ENCODE peak calls at places on chromosome 11, in five cellular contexts. U, X, F, A and W are unnamed samples.

GRCh38 chr11:100759856-100760255 is 72.8 kb downstream of the ARHGAP42 start:
- DNase-seq in U (no peak), X (no peak), F (no peak), A (no peak), W (no peak)

GRCh38 chr11:101860694-101861371 is 54.0 kb upstream of the CEP126 start:
- DNase-seq in U (peak), X (peak), F (peak), A (peak), W (peak)

GRCh38 chr11:9092846-9093778 is 1.7 kb upstream of the SCUBE2 start:
- DNase-seq in U (no peak), X (no peak), F (peak), A (no peak), W (no peak)

GRCh38 chr11:119126675-119127268 is 5.4 kb downstream of the HINFP start:
- DNase-seq in U (no peak), X (no peak), F (no peak), A (no peak), W (no peak)

GRCh38 chr11:47179655-47179991 is 2.9 kb upstream of the ARFGAP2 start:
- DNase-seq in U (peak), X (no peak), F (peak), A (peak), W (peak)

GRCh38 chr11:13210424-13210823 is 67.2 kb upstream of the BMAL1 start:
- DNase-seq in U (peak), X (peak), F (peak), A (peak), W (peak)

GRCh38 chr11:8362899-8363298 is 99.2 kb upstream of the LMO1 start:
- DNase-seq in U (no peak), X (no peak), F (no peak), A (no peak), W (no peak)

GRCh38 chr11:10450451-10451398 is 4.3 kb upstream of the AMPD3 start:
- DNase-seq in U (peak), X (peak), F (peak), A (no peak), W (no peak)

GRCh38 chr11:19537803-19538453 is 174.7 kb upstream of the NAV2 start:
- DNase-seq in U (no peak), X (no peak), F (no peak), A (no peak), W (no peak)

GRCh38 chr11:66743271-66743968 is 14.4 kb upstream of the SPTBN2 start:
- DNase-seq in U (peak), X (no peak), F (no peak), A (no peak), W (no peak)

GRCh38 chr11:3203221-3204043 is 15.2 kb downstream of the MRGPRG start:
- DNase-seq in U (peak), X (peak), F (peak), A (no peak), W (no peak)
- TF ChIP-seq EZH2 in U (no peak), X (peak), F (no peak), A (no peak), W (no peak)

GRCh38 chr11:117457031-117457785 is 129.6 kb downstream of the CEP164 start:
- DNase-seq in U (no peak), X (no peak), F (no peak), A (no peak), W (no peak)
- H3K4me3 ChIP-seq in U (no peak), X (no peak), F (no peak), A (no peak), W (no peak)

GRCh38 chr11:111373590-111373989 is 5.5 kb downstream of the POU2AF1 start:
- DNase-seq in U (no peak), X (no peak), F (no peak), A (no peak), W (no peak)

GRCh38 chr11:111378773-111379499 is at the start of gene POU2AF1:
- DNase-seq in U (peak), X (peak), F (peak), A (no peak), W (peak)

GRCh38 chr11:111379500-111380136 is 543 bp upstream of the POU2AF1 start:
- DNase-seq in U (no peak), X (no peak), F (no peak), A (no peak), W (peak)

GRCh38 chr11:111378185-111378772 is 796 bp downstream of the POU2AF1 start:
- DNase-seq in U (no peak), X (no peak), F (no peak), A (no peak), W (no peak)

DNA sequence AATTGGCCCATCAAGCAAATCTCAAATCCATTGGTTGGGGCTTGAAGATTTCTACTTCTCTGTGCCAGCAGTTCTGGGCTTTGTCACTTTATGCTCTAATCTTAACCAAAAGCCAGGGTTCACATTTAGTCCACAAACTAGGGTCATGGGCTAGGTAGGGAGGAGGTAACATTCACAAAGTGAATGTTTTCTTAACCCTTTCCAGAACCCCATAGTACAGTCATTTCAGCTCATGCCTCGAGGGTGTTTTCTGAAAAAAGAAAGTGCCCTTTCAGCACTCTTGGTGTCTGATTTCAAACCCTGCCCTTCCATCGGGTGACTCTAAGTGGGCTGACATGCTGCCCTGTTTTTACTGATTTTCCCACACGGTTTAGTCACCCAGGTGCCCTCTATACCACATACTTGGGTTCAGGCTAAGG is 2.6 kb downstream of the POU2AF1 start:
- DNase-seq in U (no peak), X (no peak), F (no peak), A (no peak), W (no peak)
- H2AFZ ChIP-seq in U (peak), X (no peak), F (no peak), A (no peak), W (no peak)

GRCh38 chr11:64239662-64240466 is 1.0 kb upstream of the FKBP2 start:
- DNase-seq in U (no peak), X (no peak), F (no peak), A (peak), W (no peak)

GRCh38 chr11:64237484-64237951 is 3.1 kb downstream of the VEGFB start:
- DNase-seq in U (no peak), X (no peak), F (no peak), A (no peak), W (no peak)

GRCh38 chr11:64238076-64238475 is 2.8 kb upstream of the FKBP2 start:
- DNase-seq in U (no peak), X (no peak), F (no peak), A (no peak), W (no peak)

GRCh38 chr11:64240467-64241174 is at the start of gene FKBP2:
- DNase-seq in U (peak), X (peak), F (peak), A (peak), W (peak)

DNA sequence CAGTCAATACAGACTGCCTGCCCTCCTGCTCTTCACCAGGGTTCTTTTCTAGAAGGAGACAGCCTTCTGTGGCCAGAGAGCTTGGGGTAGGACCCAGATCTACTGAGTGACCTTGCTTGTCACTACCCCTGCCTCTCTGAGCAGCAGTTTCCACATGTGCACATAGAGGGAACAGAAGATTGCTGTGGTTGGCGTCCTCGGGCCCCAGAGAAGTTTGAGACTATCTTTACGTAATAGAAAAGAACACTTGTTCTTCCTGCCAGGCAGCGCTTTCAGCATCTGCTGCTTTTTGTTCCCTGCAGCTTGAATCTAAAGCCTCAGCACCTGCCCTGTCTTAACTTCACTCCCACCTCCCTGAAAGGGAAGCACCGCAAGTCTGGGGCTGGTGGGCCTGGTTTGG is 1.9 kb upstream of the FKBP2 start:
- DNase-seq in U (no peak), X (no peak), F (no peak), A (no peak), W (no peak)
- TF ChIP-seq EZH2 in U (no peak), X (no peak), F (no peak), A (no peak), W (no peak)

DNA sequence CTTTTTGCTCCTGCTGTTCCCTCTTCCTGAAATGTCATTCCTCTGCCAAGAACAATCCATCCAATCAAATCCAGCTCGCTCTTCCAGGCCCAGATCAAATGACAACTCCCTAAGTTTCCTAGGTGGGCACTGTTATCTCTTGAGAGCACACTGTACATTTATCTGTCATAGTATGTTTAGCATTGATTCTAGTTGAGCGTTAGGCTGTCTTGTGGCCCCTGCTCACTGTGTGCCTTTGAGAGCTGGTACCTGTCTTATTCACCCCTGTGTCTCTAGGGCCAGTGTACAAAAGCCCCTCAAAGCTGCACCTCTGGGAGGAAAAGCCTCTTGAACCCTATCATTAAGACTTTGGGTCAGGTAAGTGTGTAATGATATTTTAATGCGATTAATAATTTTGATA is 7.1 kb upstream of the LMO2 start:
- DNase-seq in U (no peak), X (no peak), F (no peak), A (peak), W (no peak)
- H3K4me3 ChIP-seq in U (no peak), X (no peak), F (no peak), A (no peak), W (no peak)

GRCh38 chr11:117815262-117815803 is 9.2 kb downstream of the FXYD2 start:
- DNase-seq in U (no peak), X (no peak), F (no peak), A (no peak), W (peak)
- H2AFZ ChIP-seq in U (no peak), X (no peak), F (no peak), A (no peak), W (no peak)

GRCh38 chr11:108593910-108594434 is 404 bp upstream of the EXPH5 start:
- DNase-seq in U (no peak), X (no peak), F (no peak), A (no peak), W (no peak)

GRCh38 chr11:108589136-108589535 is 4.4 kb downstream of the EXPH5 start:
- DNase-seq in U (no peak), X (no peak), F (no peak), A (no peak), W (no peak)

GRCh38 chr11:108591893-108592292 is 1.7 kb downstream of the EXPH5 start:
- DNase-seq in U (no peak), X (no peak), F (no peak), A (peak), W (no peak)

GRCh38 chr11:108593214-108593909 is at the start of gene EXPH5:
- DNase-seq in U (peak), X (peak), F (peak), A (peak), W (peak)

GRCh38 chr11:108592591-108593213 is 866 bp downstream of the EXPH5 start:
- DNase-seq in U (peak), X (peak), F (peak), A (peak), W (peak)
- TF ChIP-seq EZH2 in U (no peak), X (no peak), F (no peak), A (no peak), W (peak)

DNA sequence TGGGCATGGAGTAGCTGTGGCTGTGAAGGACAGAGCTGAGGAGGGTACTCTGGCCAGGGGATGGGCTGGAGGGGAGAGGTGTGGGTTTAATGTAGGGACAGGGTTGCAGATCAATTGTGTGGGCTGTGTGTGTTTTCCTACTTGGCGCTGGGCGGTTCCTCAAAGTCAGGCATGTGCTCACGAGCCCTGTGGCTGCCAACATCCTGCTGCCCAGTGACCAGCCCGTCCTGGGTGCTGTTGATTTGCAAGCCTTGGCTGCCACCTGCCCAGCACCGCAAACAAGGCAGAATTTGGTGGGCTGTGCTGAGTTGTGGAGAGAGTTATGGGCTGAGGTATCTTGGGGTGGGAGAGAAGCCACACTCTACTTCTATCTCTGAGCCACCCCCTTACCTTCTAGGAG is 69.2 kb downstream of the SCN3B start:
- DNase-seq in U (no peak), X (no peak), F (no peak), A (no peak), W (no peak)
- H3K4me3 ChIP-seq in U (no peak), X (no peak), F (no peak), A (no peak), W (no peak)

GRCh38 chr11:120511804-120512726 is 517 bp downstream of the GRIK4 start:
- DNase-seq in U (no peak), X (no peak), F (no peak), A (no peak), W (no peak)
- H2AFZ ChIP-seq in U (no peak), X (peak), F (no peak), A (no peak), W (no peak)

GRCh38 chr11:75428989-75429640 is 3.9 kb downstream of the KLHL35 start:
- DNase-seq in U (no peak), X (no peak), F (no peak), A (no peak), W (no peak)
- TF ChIP-seq EZH2 in U (no peak), X (no peak), F (no peak), A (no peak), W (no peak)